ENCODE peak calls at places on chromosomes 5 and 9, in six cellular contexts. V is CD4-positive, alpha-beta T cell; O is neuronal stem cell; R is trophoblast cell; K is K562; J is left lung. Y is an unnamed sample. For H3K27me3, the result is how much of the 10 kb centered on the place peaks cover.

GRCh38 chr5:78508231-78508765 is 140.3 kb downstream of the LHFPL2 start:
- DNase-seq in V (no peak), O (no peak), R (no peak), K (peak), J (no peak), Y (peak)

GRCh38 chr9:86732514-86732913 is 214.8 kb downstream of the GAS1 start:
- DNase-seq in V (no peak), O (no peak), R (no peak), K (no peak), J (no peak), Y (no peak)

GRCh38 chr5:116044073-116044472 is 11.8 kb downstream of the ARL14EPL start:
- DNase-seq in V (no peak), O (no peak), R (no peak), K (no peak), J (no peak), Y (no peak)

GRCh38 chr9:37471942-37472679 is 6.9 kb upstream of the ZBTB5 start:
- DNase-seq in V (no peak), O (peak), R (peak), K (no peak), J (no peak), Y (peak)

GRCh38 chr9:32456564-32456963 is 69.4 kb downstream of the RIGI start:
- DNase-seq in V (no peak), O (no peak), R (no peak), K (no peak), J (no peak), Y (peak)

GRCh38 chr5:127887282-127887681 is 184.1 kb downstream of the CCDC192 start:
- DNase-seq in V (no peak), O (no peak), R (no peak), K (no peak), J (no peak), Y (no peak)

GRCh38 chr5:30930736-30931135 is 262.8 kb upstream of the CDH6 start:
- DNase-seq in V (no peak), O (no peak), R (no peak), K (no peak), J (no peak), Y (no peak)

GRCh38 chr9:109381011-109381729 is 60.3 kb upstream of the EPB41L4B start:
- DNase-seq in V (no peak), O (no peak), R (no peak), K (no peak), J (no peak), Y (no peak)

GRCh38 chr5:158560170-158560569 is 539.5 kb downstream of the EBF1 start:
- DNase-seq in V (no peak), O (no peak), R (no peak), K (no peak), J (no peak), Y (no peak)

GRCh38 chr9:91421022-91421765 is 2.4 kb downstream of the NFIL3 start:
- DNase-seq in V (no peak), O (peak), R (no peak), K (no peak), J (peak), Y (no peak)

GRCh38 chr9:19875291-19875910 is 86.6 kb upstream of the SLC24A2 start:
- DNase-seq in V (no peak), O (no peak), R (peak), K (no peak), J (no peak), Y (no peak)

GRCh38 chr5:146565764-146566163 is 49.8 kb upstream of the GPR151 start:
- DNase-seq in V (peak), O (peak), R (no peak), K (peak), J (no peak), Y (peak)

GRCh38 chr5:76716456-76717157 is 681 bp downstream of the F2R start:
- DNase-seq in V (no peak), O (peak), R (no peak), K (peak), J (no peak), Y (no peak)

GRCh38 chr9:95772320-95773060 is 103.0 kb upstream of the ERCC6L2 start:
- DNase-seq in V (no peak), O (peak), R (no peak), K (no peak), J (peak), Y (peak)

GRCh38 chr9:15606667-15607472 is 54.0 kb downstream of the CCDC171 start:
- DNase-seq in V (no peak), O (peak), R (no peak), K (peak), J (no peak), Y (no peak)

GRCh38 chr5:43041131-43041668 is 1.1 kb upstream of the ANXA2R start:
- DNase-seq in V (no peak), O (no peak), R (no peak), K (peak), J (no peak), Y (no peak)

GRCh38 chr9:85971731-85972130 is 30.8 kb downstream of the NAA35 start:
- DNase-seq in V (no peak), O (no peak), R (no peak), K (no peak), J (no peak), Y (no peak)

GRCh38 chr5:171315925-171316257 is 6.8 kb downstream of the TLX3 start:
- DNase-seq in V (no peak), O (no peak), R (no peak), K (no peak), J (no peak), Y (no peak)

GRCh38 chr5:171318026-171318425 is 9.0 kb downstream of the TLX3 start:
- DNase-seq in V (no peak), O (no peak), R (no peak), K (no peak), J (no peak), Y (no peak)

GRCh38 chr5:171316258-171317121 is 7.4 kb downstream of the TLX3 start:
- DNase-seq in V (no peak), O (no peak), R (no peak), K (no peak), J (no peak), Y (no peak)

GRCh38 chr5:171315386-171315891 is 6.4 kb downstream of the TLX3 start:
- DNase-seq in V (no peak), O (no peak), R (no peak), K (no peak), J (no peak), Y (no peak)

DNA sequence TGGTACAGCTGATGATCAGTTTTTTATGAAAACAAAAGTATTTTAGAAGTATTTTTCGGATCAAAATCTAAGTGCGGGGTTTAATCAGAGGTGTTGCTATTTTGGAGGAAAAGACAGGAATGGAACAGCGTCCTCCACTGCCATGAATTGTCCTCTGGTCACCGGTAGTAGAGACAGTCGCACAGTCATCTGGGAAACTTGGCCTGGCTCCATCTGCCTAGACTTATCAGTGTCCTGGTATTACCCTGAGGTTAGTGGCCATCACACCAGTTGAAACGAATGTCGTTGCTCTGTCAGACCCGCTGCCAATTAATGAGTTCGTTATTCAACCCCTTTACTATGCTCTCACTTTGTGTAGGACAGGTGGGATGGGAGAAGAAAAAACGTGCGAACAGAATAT is 8.2 kb downstream of the TLX3 start:
- DNase-seq in V (no peak), O (no peak), R (no peak), K (peak), J (no peak), Y (no peak)
- H3K27me3 ChIP-seq in V (half or more), O (half or more), R (half or more), K (under half), J (half or more), Y (under half)

GRCh38 chr9:89191004-89191403 is 12.4 kb upstream of the SHC3 start:
- DNase-seq in V (no peak), O (no peak), R (no peak), K (no peak), J (no peak), Y (no peak)

GRCh38 chr9:89189215-89189614 is 10.6 kb upstream of the SHC3 start:
- DNase-seq in V (no peak), O (no peak), R (no peak), K (no peak), J (no peak), Y (no peak)

GRCh38 chr9:89187950-89188349 is 9.3 kb upstream of the SHC3 start:
- DNase-seq in V (no peak), O (no peak), R (no peak), K (no peak), J (no peak), Y (no peak)

GRCh38 chr9:89185980-89186379 is 7.4 kb upstream of the SHC3 start:
- DNase-seq in V (no peak), O (peak), R (no peak), K (peak), J (no peak), Y (no peak)

DNA sequence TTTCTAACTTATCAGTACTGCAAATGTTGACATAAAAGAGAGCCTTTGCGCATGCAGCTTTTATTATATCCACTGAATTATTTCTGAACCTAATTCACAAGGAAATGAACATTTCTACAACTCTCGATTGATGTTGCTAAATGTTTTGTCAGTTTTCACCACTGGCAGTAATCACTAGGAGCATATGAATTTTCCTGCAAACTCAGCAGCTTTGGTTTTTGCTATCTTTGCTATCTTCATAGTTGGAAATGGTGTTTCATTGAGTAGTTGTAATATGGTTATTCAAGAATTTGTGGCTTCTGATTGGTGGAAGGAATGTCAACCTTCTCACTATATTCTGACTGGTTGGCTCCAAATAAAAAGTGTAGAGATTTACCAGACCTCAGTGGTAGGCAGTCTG is 8.9 kb upstream of the SHC3 start:
- DNase-seq in V (no peak), O (no peak), R (no peak), K (no peak), J (no peak), Y (no peak)
- H3K27me3 ChIP-seq in V (under half), O (under half), R (under half), K (under half), J (under half), Y (under half)

DNA sequence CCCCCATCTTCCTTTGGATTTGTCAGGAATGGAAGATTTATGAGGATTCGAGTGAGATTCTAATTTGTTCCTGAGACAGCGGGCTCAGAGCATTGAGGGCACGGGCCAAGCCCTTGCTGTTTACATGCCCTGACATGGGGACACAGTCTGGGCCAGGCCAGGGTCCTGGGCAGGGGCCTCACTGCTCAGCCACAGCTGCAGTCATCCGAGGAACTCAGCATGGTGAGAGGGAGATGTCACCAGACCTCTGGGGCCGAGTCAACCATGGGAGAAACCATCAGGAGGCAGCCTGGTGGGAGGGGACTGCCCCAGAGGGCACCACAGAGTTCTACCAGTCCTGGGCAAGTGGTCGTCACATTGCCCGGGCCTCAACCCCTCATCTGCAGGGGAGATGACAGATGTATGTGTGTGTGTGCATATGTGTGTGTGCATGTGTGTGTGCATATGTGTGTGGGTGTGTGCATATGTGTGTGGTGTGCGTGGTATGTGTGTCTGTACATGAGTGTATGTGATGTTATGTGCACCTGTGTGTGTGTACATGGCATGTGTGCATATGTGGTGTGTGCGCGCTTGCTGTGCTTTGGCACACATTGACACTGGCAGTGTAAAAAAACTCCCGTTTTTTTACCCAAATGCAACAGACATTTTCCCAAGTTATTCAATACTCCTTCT is 42.4 kb upstream of the TMEM250 start:
- DNase-seq in V (no peak), O (no peak), R (no peak), K (no peak), J (no peak), Y (no peak)
- H3K27me3 ChIP-seq in V (under half), O (under half), R (under half), K (under half), J (half or more), Y (under half)

GRCh38 chr5:149685494-149685893 is 44.6 kb upstream of the PPARGC1B start:
- DNase-seq in V (no peak), O (no peak), R (no peak), K (no peak), J (no peak), Y (no peak)
- H3K27me3 ChIP-seq in V (under half), O (under half), R (under half), K (under half), J (under half), Y (under half)

DNA sequence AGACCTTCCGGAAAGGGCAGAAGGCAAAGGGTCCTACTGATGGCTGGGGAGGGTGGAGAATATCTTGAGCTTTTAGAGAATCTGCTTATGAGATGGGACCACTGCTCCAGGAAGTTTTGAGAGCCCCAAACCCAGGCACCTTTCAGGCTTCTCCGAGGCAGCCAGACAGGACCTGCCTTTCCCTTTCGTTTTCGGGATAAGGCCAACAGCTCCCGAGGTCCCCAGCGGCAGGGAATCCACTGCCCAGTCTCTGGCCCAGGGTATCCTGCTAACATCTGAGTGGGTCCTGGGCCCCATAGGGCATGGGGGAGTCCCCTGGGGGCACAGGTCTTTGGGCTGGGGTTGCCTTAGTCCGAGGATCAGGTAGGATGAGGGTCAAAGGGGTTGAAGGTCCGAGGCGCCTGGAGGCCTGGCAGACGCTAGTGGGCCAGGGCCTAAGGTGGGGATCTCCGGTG is 3.3 kb downstream of the PITX1 start:
- DNase-seq in V (no peak), O (no peak), R (no peak), K (no peak), J (no peak), Y (no peak)
- H3K27me3 ChIP-seq in V (half or more), O (half or more), R (half or more), K (under half), J (half or more), Y (under half)